ENCODE peak calls at places on chromosome 5, in six cellular contexts. F is left lung, C is Caki2, J is choroid plexus epithelial cell, Y is GM06990, Z is right atrium auricular region. K is an unnamed sample.

GRCh38 chr5:6728011-6728794 is 15.0 kb downstream of the TENT4A start:
- DNase-seq in Y (peak; percentile 78), J (no peak), F (peak; percentile 37), C (no peak), Z (no peak), K (no peak)

GRCh38 chr5:33299621-33300208 is 141.1 kb upstream of the TARS1 start:
- DNase-seq in C (peak; percentile 23), F (no peak), J (peak; percentile 84), Z (no peak), Y (peak; percentile 13), K (peak; percentile 9)

GRCh38 chr5:172747471-172747870 is 23.5 kb downstream of the DUSP1 start:
- DNase-seq in Y (no peak), C (no peak), Z (no peak), F (no peak), J (no peak), K (no peak)

GRCh38 chr5:78521455-78521854 is 127.1 kb downstream of the LHFPL2 start:
- DNase-seq in Y (no peak), Z (no peak), J (no peak), C (no peak), F (no peak), K (no peak)

GRCh38 chr5:179373101-179373934 is 28.1 kb upstream of the ADAMTS2 start:
- DNase-seq in C (no peak), F (no peak), Z (no peak), J (no peak), Y (no peak), K (no peak)

GRCh38 chr5:96968074-96968473 is 32.2 kb downstream of the LNPEP start:
- DNase-seq in C (no peak), J (peak; percentile 71), Y (no peak), F (no peak), Z (no peak), K (no peak)

GRCh38 chr5:116531635-116532034 is 43.0 kb downstream of the SEMA6A start:
- DNase-seq in J (no peak), C (no peak), F (no peak), Y (no peak), Z (no peak), K (no peak)

GRCh38 chr5:79962580-79963222 is 28.4 kb downstream of the MTX3 start:
- DNase-seq in Y (no peak), J (no peak), Z (no peak), C (no peak), F (no peak), K (no peak)

GRCh38 chr5:77806213-77806843 is 30.2 kb upstream of the TBCA start:
- DNase-seq in Y (no peak), Z (no peak), C (no peak), F (no peak), J (peak; percentile 13), K (no peak)

GRCh38 chr5:172714491-172715420 is 56.2 kb downstream of the DUSP1 start:
- DNase-seq in Z (peak; percentile 92), J (peak; percentile 79), C (peak; percentile 73), Y (no peak), F (peak; percentile 86), K (no peak)

GRCh38 chr5:153753645-153754432 is 263.4 kb downstream of the GRIA1 start:
- DNase-seq in Z (no peak), Y (no peak), C (no peak), F (no peak), J (no peak), K (no peak)

GRCh38 chr5:67211926-67212325 is 15.3 kb upstream of the CD180 start:
- DNase-seq in J (peak; percentile 82), Z (no peak), Y (no peak), C (no peak), F (no peak), K (no peak)

GRCh38 chr5:82360043-82360442 is 81.9 kb upstream of the RPS23 start:
- DNase-seq in C (no peak), Z (no peak), Y (no peak), J (no peak), F (no peak), K (no peak)

GRCh38 chr5:56168066-56168478 is 65.1 kb downstream of the ANKRD55 start:
- DNase-seq in J (peak; percentile 91), C (peak; percentile 29), Y (no peak), Z (no peak), F (no peak), K (no peak)